ENCODE peak calls at places on chromosome 16, in four cellular contexts. B is neural progenitor cell; Y is CD4-positive, alpha-beta T cell; G is dermis microvascular lymphatic vessel endothelial cell. D is an unnamed sample.

GRCh38 chr16:30335598-30336474 is 19.3 kb downstream of the CD2BP2 start:
- DNase-seq in B (no peak), Y (no peak), G (no peak), D (peak)

GRCh38 chr16:11256657-11257130 is 690 bp upstream of the SOCS1 start:
- DNase-seq in B (peak), Y (peak), G (no peak), D (peak)

GRCh38 chr16:12819126-12820117 is 15.7 kb upstream of the CPPED1 start:
- DNase-seq in B (peak), Y (peak), G (peak), D (peak)

GRCh38 chr16:6195966-6196365 is 1098.4 kb upstream of the EEF2KMT start:
- DNase-seq in B (peak), Y (no peak), G (no peak), D (no peak)

GRCh38 chr16:54282923-54283734 is 3.5 kb downstream of the IRX3 start:
- DNase-seq in B (peak), Y (no peak), G (no peak), D (peak)

GRCh38 chr16:4936991-4937781 is at the start of gene PPL:
- DNase-seq in B (peak), Y (no peak), G (no peak), D (peak)

GRCh38 chr16:69313469-69313868 is 2.3 kb downstream of the VPS4A start:
- DNase-seq in B (no peak), Y (no peak), G (no peak), D (no peak)

GRCh38 chr16:48218473-48218872 is 25.6 kb upstream of the LONP2 start:
- DNase-seq in B (no peak), Y (no peak), G (no peak), D (no peak)

GRCh38 chr16:14961405-14962186 is 13.2 kb upstream of the PDXDC1 start:
- DNase-seq in B (no peak), Y (no peak), G (no peak), D (peak)

GRCh38 chr16:81367821-81368220 is 53.1 kb downstream of the GAN start:
- DNase-seq in B (no peak), Y (no peak), G (no peak), D (no peak)

GRCh38 chr16:50183316-50183715 is 30.2 kb downstream of the TENT4B start:
- DNase-seq in B (no peak), Y (no peak), G (no peak), D (no peak)

GRCh38 chr16:81694494-81695285 is 84.4 kb upstream of the PLCG2 start:
- DNase-seq in B (peak), Y (no peak), G (no peak), D (no peak)

GRCh38 chr16:70688266-70688742 is 2.5 kb upstream of the MTSS2 start:
- DNase-seq in B (no peak), Y (no peak), G (peak), D (no peak)

GRCh38 chr16:66954097-66954659 is 6.9 kb upstream of the CES3 start:
- DNase-seq in B (peak), Y (peak), G (peak), D (peak)

GRCh38 chr16:57277586-57277985 is 6.9 kb downstream of the PLLP start:
- DNase-seq in B (no peak), Y (peak), G (no peak), D (peak)

GRCh38 chr16:48246066-48246465 is 1.3 kb downstream of the ABCC11 start:
- DNase-seq in B (no peak), Y (no peak), G (peak), D (no peak)

GRCh38 chr16:24689128-24689527 is 40.3 kb upstream of the TNRC6A start:
- DNase-seq in B (peak), Y (no peak), G (peak), D (peak)

GRCh38 chr16:57871457-57871856 is 69.2 kb upstream of the KIFC3 start:
- DNase-seq in B (no peak), Y (no peak), G (no peak), D (no peak)

GRCh38 chr16:82368041-82368440 is 198.0 kb upstream of the MPHOSPH6 start:
- DNase-seq in B (peak), Y (no peak), G (peak), D (peak)

GRCh38 chr16:10966129-10966528 is 21.8 kb downstream of the CLEC16A start:
- DNase-seq in B (no peak), Y (no peak), G (no peak), D (no peak)

GRCh38 chr16:31131841-31132271 is 3.7 kb downstream of the PRSS8 start:
- DNase-seq in B (no peak), Y (no peak), G (no peak), D (peak)

GRCh38 chr16:55329791-55330190 is 5.8 kb downstream of the IRX6 start:
- DNase-seq in B (peak), Y (no peak), G (no peak), D (peak)

GRCh38 chr16:23428351-23428750 is 24.6 kb downstream of the COG7 start:
- DNase-seq in B (no peak), Y (no peak), G (no peak), D (no peak)

GRCh38 chr16:78689031-78689430 is 589.6 kb downstream of the WWOX start:
- DNase-seq in B (no peak), Y (no peak), G (no peak), D (no peak)

GRCh38 chr16:55323637-55324490 is at the start of gene IRX6:
- DNase-seq in B (peak), Y (no peak), G (no peak), D (peak)

GRCh38 chr16:55120408-55120807 is 189.7 kb downstream of the IRX5 start:
- DNase-seq in B (peak), Y (no peak), G (no peak), D (peak)

GRCh38 chr16:57000271-57001025 is 11.1 kb downstream of the NLRC5 start:
- DNase-seq in B (no peak), Y (no peak), G (peak), D (no peak)

GRCh38 chr16:52953215-52953614 is 99.5 kb downstream of the CHD9NB start:
- DNase-seq in B (no peak), Y (no peak), G (no peak), D (no peak)

GRCh38 chr16:57380671-57381462 is 8.6 kb downstream of the CX3CL1 start:
- DNase-seq in B (no peak), Y (no peak), G (peak), D (no peak)

GRCh38 chr16:9378876-9379275 is 287.4 kb downstream of the HAPSTR1 start:
- DNase-seq in B (no peak), Y (no peak), G (peak), D (peak)

GRCh38 chr16:19555938-19556778 is 655 bp downstream of the VPS35L start:
- DNase-seq in B (peak), Y (no peak), G (no peak), D (peak)

GRCh38 chr16:59604331-59604730 is 870.2 kb upstream of the GOT2 start:
- DNase-seq in B (no peak), Y (no peak), G (no peak), D (no peak)

GRCh38 chr16:74192281-74192680 is 104.3 kb upstream of the PSMD7 start:
- DNase-seq in B (peak), Y (no peak), G (no peak), D (no peak)

GRCh38 chr16:3173892-3174617 is 13.9 kb upstream of the OR1F1 start:
- DNase-seq in B (peak), Y (no peak), G (no peak), D (peak)

GRCh38 chr16:87956771-87957279 is 5.6 kb downstream of the BANP start:
- DNase-seq in B (no peak), Y (no peak), G (no peak), D (no peak)

GRCh38 chr16:65754799-65755691 is 611.4 kb upstream of the CDH5 start:
- DNase-seq in B (no peak), Y (no peak), G (no peak), D (no peak)

GRCh38 chr16:119835-120234 is 18.6 kb downstream of the NPRL3 start:
- DNase-seq in B (no peak), Y (no peak), G (no peak), D (no peak)

GRCh38 chr16:82603784-82604411 is 22.9 kb upstream of the CDH13 start:
- DNase-seq in B (peak), Y (no peak), G (peak), D (peak)

GRCh38 chr16:27268376-27269299 is at the start of gene NSMCE1:
- DNase-seq in B (peak), Y (peak), G (peak), D (peak)